ENCODE peak calls at places on chromosomes 13 and 19, in eight cellular contexts. X is dorsolateral prefrontal cortex; W is H7; U is activated CD4-positive, CD25-positive, alpha-beta regulatory T cell; G is brain pericyte; D is upper lobe of left lung; L is Kasumi-1; S is left ventricle myocardium inferior. O is an unnamed sample.

GRCh38 chr19:45164577-45165335 is 4.0 kb upstream of the NKPD1 start:
- DNase-seq in D (peak), L (peak), X (no peak), W (peak), U (no peak), S (peak), G (no peak), O (peak)

GRCh38 chr13:100506154-100506553 is 82.4 kb downstream of the GGACT start:
- DNase-seq in U (peak), W (no peak), G (no peak), X (no peak), L (no peak), D (no peak), S (no peak), O (no peak)

GRCh38 chr13:61316647-61317046 is 99.0 kb downstream of the PCDH20 start:
- DNase-seq in L (no peak), U (no peak), X (no peak), D (no peak), G (no peak), W (peak), S (no peak), O (peak)

GRCh38 chr13:27666951-27667350 is 45.3 kb downstream of the POLR1D start:
- DNase-seq in X (no peak), G (no peak), L (no peak), W (no peak), S (no peak), U (no peak), D (no peak), O (no peak)

GRCh38 chr19:16608290-16608704 is 19.7 kb downstream of the MED26 start:
- DNase-seq in G (no peak), S (no peak), L (peak), D (peak), U (no peak), X (no peak), W (no peak), O (no peak)

GRCh38 chr19:47363758-47364529 is 14.8 kb downstream of the DHX34 start:
- DNase-seq in X (no peak), W (peak), D (no peak), G (no peak), L (peak), S (no peak), U (no peak), O (no peak)

GRCh38 chr13:84961023-84961422 is 838.2 kb downstream of the SLITRK6 start:
- DNase-seq in S (no peak), W (no peak), X (no peak), U (no peak), D (no peak), G (no peak), L (no peak), O (no peak)

GRCh38 chr19:35040826-35041547 is 534 bp upstream of the HPN start:
- DNase-seq in D (peak), U (no peak), L (peak), S (peak), G (no peak), X (peak), W (peak), O (peak)

GRCh38 chr13:49421391-49421790 is 22.5 kb downstream of the CAB39L start:
- DNase-seq in W (peak), U (no peak), L (no peak), G (no peak), D (no peak), S (no peak), X (no peak), O (peak)

GRCh38 chr13:74573654-74574053 is 439.4 kb upstream of the KLF12 start:
- DNase-seq in D (no peak), W (peak), G (no peak), X (no peak), U (no peak), L (no peak), S (peak), O (peak)

O was measured in iPS-NIHi11.